ENCODE peak calls at places on chromosomes 2 and 18, in eight cellular contexts. O is body of pancreas, R is WERI-Rb-1, T is esophagus squamous epithelium, E is heart left ventricle, M is lower lobe of right lung, P is pancreas, J is mucosa of descending colon. U is an unnamed sample.
A peak's percentile ranks its signal among the peaks of the same experiment; 100 is the strongest.

GRCh38 chr2:241036964-241037421 is 38.6 kb downstream of the SNED1 start:
- DNase-seq in O (peak; percentile 13), R (no peak), T (no peak), E (no peak), M (no peak), P (no peak), J (peak; percentile 21), U (peak; percentile 51)

GRCh38 chr2:236776695-236777251 is 207.1 kb downstream of the ACKR3 start:
- DNase-seq in O (no peak), R (no peak), T (no peak), E (no peak), M (no peak), P (no peak), J (no peak), U (no peak)

GRCh38 chr2:186913870-186914269 is 64.9 kb upstream of the ZSWIM2 start:
- DNase-seq in O (no peak), R (no peak), T (no peak), E (no peak), M (no peak), P (no peak), J (no peak), U (no peak)

GRCh38 chr18:22324191-22325131 is 93.3 kb downstream of the CTAGE1 start:
- DNase-seq in O (peak; percentile 49), R (no peak), T (no peak), E (peak; percentile 74), M (peak; percentile 79), P (no peak), J (peak; percentile 57), U (no peak)

GRCh38 chr2:191856111-191856876 is 9.4 kb upstream of the CAVIN2 start:
- DNase-seq in O (no peak), R (no peak), T (no peak), E (no peak), M (no peak), P (no peak), J (no peak), U (no peak)

GRCh38 chr18:48153641-48154481 is 223.4 kb upstream of the SMAD2 start:
- DNase-seq in O (no peak), R (no peak), T (no peak), E (no peak), M (no peak), P (no peak), J (no peak), U (no peak)

GRCh38 chr18:5417342-5417741 is 121.8 kb upstream of the ZBTB14 start:
- DNase-seq in O (peak; percentile 48), R (no peak), T (no peak), E (no peak), M (no peak), P (peak; percentile 54), J (peak; percentile 25), U (no peak)

GRCh38 chr18:59885579-59886163 is 14.1 kb upstream of the PMAIP1 start:
- DNase-seq in O (no peak), R (no peak), T (no peak), E (no peak), M (no peak), P (no peak), J (no peak), U (no peak)

GRCh38 chr2:123747316-123747715 is 277.8 kb upstream of the CNTNAP5 start:
- DNase-seq in O (no peak), R (no peak), T (no peak), E (no peak), M (no peak), P (no peak), J (no peak), U (no peak)

GRCh38 chr18:40553029-40553428 is 1402.0 kb upstream of the PIK3C3 start:
- DNase-seq in O (no peak), R (no peak), T (no peak), E (no peak), M (no peak), P (no peak), J (no peak), U (no peak)

GRCh38 chr2:171793691-171794678 is 100.1 kb downstream of the SLC25A12 start:
- DNase-seq in O (no peak), R (no peak), T (no peak), E (no peak), M (no peak), P (no peak), J (no peak), U (no peak)

GRCh38 chr2:27171351-27171848 is 22.6 kb downstream of the TCF23 start:
- DNase-seq in O (no peak), R (no peak), T (no peak), E (no peak), M (no peak), P (no peak), J (no peak), U (no peak)

GRCh38 chr2:74715880-74716279 is 61.8 kb downstream of the SEMA4F start:
- DNase-seq in O (no peak), R (peak; percentile 36), T (no peak), E (no peak), M (no peak), P (no peak), J (no peak), U (no peak)

GRCh38 chr2:189109921-189110397 is 69.6 kb downstream of the COL5A2 start:
- DNase-seq in O (no peak), R (no peak), T (no peak), E (no peak), M (no peak), P (no peak), J (no peak), U (no peak)

GRCh38 chr2:197500503-197501179 is 462 bp downstream of the HSPE1 start:
- DNase-seq in O (no peak), R (no peak), T (no peak), E (no peak), M (no peak), P (no peak), J (peak; percentile 34), U (no peak)

GRCh38 chr2:222249444-222249843 is 49.4 kb downstream of the PAX3 start:
- DNase-seq in O (no peak), R (no peak), T (no peak), E (no peak), M (no peak), P (no peak), J (no peak), U (no peak)

GRCh38 chr2:227497158-227497557 is 25.2 kb downstream of the AGFG1 start:
- DNase-seq in O (no peak), R (no peak), T (no peak), E (no peak), M (no peak), P (no peak), J (no peak), U (no peak)

GRCh38 chr2:227503433-227504406 is 31.8 kb downstream of the AGFG1 start:
- DNase-seq in O (peak; percentile 62), R (no peak), T (no peak), E (no peak), M (no peak), P (peak; percentile 36), J (peak; percentile 41), U (no peak)

GRCh38 chr2:227504700-227505099 is 32.7 kb downstream of the AGFG1 start:
- DNase-seq in O (no peak), R (no peak), T (no peak), E (no peak), M (no peak), P (no peak), J (no peak), U (no peak)

GRCh38 chr2:227499971-227500630 is 28.1 kb downstream of the AGFG1 start:
- DNase-seq in O (no peak), R (no peak), T (no peak), E (no peak), M (no peak), P (no peak), J (no peak), U (no peak)
- TF ChIP-seq CTCF in O (no peak), R (no peak), T (no peak), E (no peak), M (no peak), P (no peak), J (no peak), U (no peak)

GRCh38 chr2:131682122-131682944 is 154.6 kb downstream of the CCDC74A start:
- DNase-seq in O (peak; percentile 88), R (peak; percentile 93), T (no peak), E (peak; percentile 87), M (peak; percentile 84), P (peak; percentile 82), J (peak; percentile 80), U (peak; percentile 85)
- H3K4me3 ChIP-seq in O (peak overlapping the region; percentile 34), R (peak overlapping the region; percentile 88), T (peak overlapping the region; percentile 46), E (peak overlapping the region; percentile 76), M (peak overlapping the region; percentile 70), P (peak overlapping the region; percentile 62), J (peak overlapping the region; percentile 14), U (peak overlapping the region; percentile 67)

GRCh38 chr2:179966778-179967394 is 40.2 kb downstream of the CWC22 start:
- DNase-seq in O (no peak), R (no peak), T (no peak), E (no peak), M (no peak), P (no peak), J (no peak), U (no peak)

GRCh38 chr2:179963626-179964025 is 43.5 kb downstream of the CWC22 start:
- DNase-seq in O (no peak), R (no peak), T (no peak), E (no peak), M (no peak), P (no peak), J (no peak), U (no peak)

DNA sequence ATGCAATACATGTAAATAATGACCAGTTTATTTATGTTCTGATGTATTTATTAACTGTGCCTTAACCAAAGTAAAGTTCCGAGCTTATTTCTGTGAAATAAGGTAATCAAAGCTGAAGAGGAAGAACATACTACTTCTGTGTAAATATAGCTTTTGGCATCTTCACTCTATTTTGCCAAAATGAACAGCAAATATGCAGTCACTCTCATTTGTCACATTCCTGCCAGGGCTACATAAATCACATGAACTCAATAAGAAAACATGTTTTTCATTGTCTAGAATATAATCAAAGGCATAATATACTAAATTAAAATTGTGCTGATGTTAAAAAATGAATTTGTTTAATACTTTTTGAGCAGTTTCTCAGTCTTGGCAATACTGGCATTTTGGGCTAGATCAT is 41.8 kb downstream of the CWC22 start:
- DNase-seq in O (no peak), R (no peak), T (no peak), E (no peak), M (no peak), P (no peak), J (no peak), U (no peak)
- H3K36me3 ChIP-seq in O (no peaks in the 10 kb centered on the region), R (peaks cover 35% of the 10 kb centered on the region), T (peaks cover 96% of the 10 kb centered on the region), E (peaks cover 89% of the 10 kb centered on the region), M (peaks cover 75% of the 10 kb centered on the region), P (peaks cover 12% of the 10 kb centered on the region), J (no peaks in the 10 kb centered on the region), U (peaks cover 29% of the 10 kb centered on the region)

DNA sequence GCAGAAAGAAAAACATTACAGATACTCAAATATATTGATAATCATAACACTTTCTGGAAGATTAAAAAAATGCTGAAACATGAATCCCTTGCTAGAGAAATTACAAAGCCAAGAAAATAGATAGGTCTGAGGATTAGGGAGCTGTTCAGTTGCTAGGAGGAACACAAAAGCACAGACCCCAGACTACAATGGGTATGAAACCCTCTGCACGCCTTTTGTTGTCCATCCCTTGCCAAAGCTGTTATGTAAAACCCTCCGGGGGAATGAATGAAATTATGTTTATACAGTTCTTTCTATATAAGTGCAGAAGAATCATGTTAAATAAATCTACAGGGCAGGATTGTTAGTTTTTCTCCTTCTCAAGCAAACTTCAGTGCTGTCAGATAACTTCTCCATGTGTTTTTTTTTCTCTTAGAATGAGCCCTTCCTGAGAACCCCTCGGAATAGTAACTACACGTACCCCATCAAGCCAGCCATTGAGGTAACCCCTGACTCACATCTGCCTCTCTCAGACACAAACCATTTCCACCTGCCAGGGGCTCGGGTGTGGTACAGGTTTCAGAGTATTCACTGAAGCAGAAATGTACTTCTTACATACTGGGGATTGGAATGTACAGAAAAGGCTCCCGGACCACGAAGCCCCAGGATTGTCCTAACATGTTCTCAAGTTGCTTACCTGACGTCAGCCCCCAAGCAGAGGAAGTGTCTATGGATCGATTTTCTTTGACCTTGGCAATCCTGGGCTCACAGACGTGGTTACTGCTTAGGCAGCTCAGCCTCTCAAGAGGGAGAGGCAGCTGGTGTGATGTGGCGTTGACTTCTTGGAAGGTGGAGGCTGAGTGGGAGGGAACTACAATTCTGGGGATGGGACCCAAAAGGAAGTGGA is 118.0 kb downstream of the PLB1 start:
- DNase-seq in O (peak; percentile 86), R (peak; percentile 82), T (no peak), E (no peak), M (no peak), P (peak; percentile 79), J (no peak), U (no peak)
- TF ChIP-seq CTCF in O (no peak), R (no peak), T (no peak), E (no peak), M (no peak), P (no peak), J (no peak), U (no peak)